ENCODE peak calls at places on chromosomes 7 and 10, in five cellular contexts. X is stimulated activated CD4-positive, alpha-beta T cell treated with anti-CD3 and anti-CD28 coated beads, Interleukin-1b, Interleukin-23, amount 100 ng/mL, for 4 hours; R is omental fat pad; W is NCI-H748 treated with DMSO at 0.1 percent for 48 hours; A is COR-L47. I is an unnamed sample.

GRCh38 chr7:95874541-95875265 is 102.3 kb downstream of the DYNC1I1 start:
- DNase-seq in X (no peak), R (no peak), W (no peak), A (no peak), I (no peak)

GRCh38 chr7:33903770-33904679 is 1.3 kb upstream of the BMPER start:
- DNase-seq in X (no peak), R (no peak), W (no peak), A (no peak), I (peak)

GRCh38 chr10:76786673-76787072 is 850.9 kb downstream of the KCNMA1 start:
- DNase-seq in X (no peak), R (no peak), W (no peak), A (no peak), I (no peak)

GRCh38 chr10:43648083-43648391 is 644 bp downstream of the ZNF32 start:
- DNase-seq in X (no peak), R (no peak), W (no peak), A (no peak), I (no peak)

GRCh38 chr7:94696981-94697670 is 41.2 kb upstream of the SGCE start:
- DNase-seq in X (no peak), R (peak), W (no peak), A (no peak), I (no peak)

GRCh38 chr7:98626393-98627061 is 9.4 kb downstream of the NPTX2 start:
- DNase-seq in X (no peak), R (no peak), W (peak), A (peak), I (no peak)

GRCh38 chr7:151404216-151405011 is 5.4 kb downstream of the WDR86 start:
- DNase-seq in X (no peak), R (no peak), W (no peak), A (no peak), I (no peak)

GRCh38 chr7:157547102-157547501 is 210.3 kb downstream of the DNAJB6 start:
- DNase-seq in X (no peak), R (no peak), W (no peak), A (no peak), I (no peak)

GRCh38 chr10:75814071-75814470 is 382.6 kb downstream of the LRMDA start:
- DNase-seq in X (no peak), R (no peak), W (no peak), A (no peak), I (no peak)

GRCh38 chr10:31554556-31554955 is 235.5 kb downstream of the ZEB1 start:
- DNase-seq in X (no peak), R (no peak), W (no peak), A (no peak), I (no peak)

GRCh38 chr7:135550196-135550595 is 7.5 kb upstream of the NUP205 start:
- DNase-seq in X (no peak), R (no peak), W (no peak), A (no peak), I (no peak)

GRCh38 chr7:131183611-131184119 is 144.0 kb upstream of the MKLN1 start:
- DNase-seq in X (peak), R (no peak), W (no peak), A (no peak), I (no peak)

GRCh38 chr10:109062371-109062770 is 860.9 kb downstream of the XPNPEP1 start:
- DNase-seq in X (no peak), R (no peak), W (no peak), A (no peak), I (no peak)

GRCh38 chr7:115558186-115558585 is 472.4 kb downstream of the TFEC start:
- DNase-seq in X (no peak), R (no peak), W (no peak), A (no peak), I (no peak)

GRCh38 chr7:122248472-122248871 is 56.1 kb downstream of the FEZF1 start:
- DNase-seq in X (no peak), R (no peak), W (no peak), A (no peak), I (no peak)

GRCh38 chr10:62727935-62728334 is 76.6 kb upstream of the ADO start:
- DNase-seq in X (no peak), R (no peak), W (no peak), A (no peak), I (no peak)

GRCh38 chr7:46003896-46004875 is 83.1 kb upstream of the IGFBP3 start:
- DNase-seq in X (no peak), R (no peak), W (no peak), A (no peak), I (no peak)

GRCh38 chr7:22731781-22732180 is 4.8 kb downstream of the IL6 start:
- DNase-seq in X (no peak), R (no peak), W (no peak), A (no peak), I (no peak)

GRCh38 chr7:155293721-155294642 is 3.7 kb upstream of the INSIG1 start:
- DNase-seq in X (no peak), R (no peak), W (no peak), A (no peak), I (no peak)

GRCh38 chr10:123141791-123142700 is 5.9 kb upstream of the HMX2 start:
- DNase-seq in X (no peak), R (no peak), W (no peak), A (no peak), I (no peak)

GRCh38 chr7:69967152-69967591 is 368.9 kb downstream of the AUTS2 start:
- DNase-seq in X (no peak), R (no peak), W (no peak), A (peak), I (no peak)

GRCh38 chr7:131546583-131547111 is 9.8 kb downstream of the PODXL start:
- DNase-seq in X (no peak), R (no peak), W (no peak), A (no peak), I (no peak)

GRCh38 chr7:3835102-3835501 is 534.0 kb downstream of the SDK1 start:
- DNase-seq in X (no peak), R (no peak), W (no peak), A (no peak), I (no peak)

GRCh38 chr10:114442115-114442630 is 37.9 kb upstream of the AFAP1L2 start:
- DNase-seq in X (no peak), R (no peak), W (no peak), A (no peak), I (no peak)